ENCODE peak calls at places on chromosomes 16 and 17, in seven cellular contexts. C is epithelial cell of esophagus; T is K562; G is progenitor cell of endocrine pancreas; F is stimulated activated CD8-positive, alpha-beta memory T cell treated with anti-CD3 and anti-CD28 coated beads, Interleukin-4, amount 100 ng/mL, for 1 hour; Q is activated T-cell treated with anti-CD3 and anti-CD28 coated beads, Interleukin-2, amount 50 U/mL, for 72 hours; E is neural progenitor cell. M is an unnamed sample.

GRCh38 chr16:86836503-86837125 is 258.3 kb downstream of the FOXL1 start:
- DNase-seq in C (peak; percentile 88), T (no peak), G (no peak), F (no peak), Q (no peak), E (no peak), M (no peak)

GRCh38 chr17:35079547-35079946 is 16.0 kb upstream of the RFFL start:
- DNase-seq in C (peak; percentile 93), T (no peak), G (no peak), F (no peak), Q (no peak), E (no peak), M (no peak)

GRCh38 chr16:80971814-80972213 is 34.9 kb downstream of the CMC2 start:
- DNase-seq in C (no peak), T (no peak), G (no peak), F (no peak), Q (no peak), E (peak; percentile 23), M (no peak)

GRCh38 chr16:57146735-57147134 is 39.1 kb downstream of the PSME3IP1 start:
- DNase-seq in C (peak; percentile 15), T (peak; percentile 54), G (no peak), F (no peak), Q (no peak), E (peak; percentile 49), M (no peak)

GRCh38 chr17:34613064-34614019 is 34.0 kb downstream of the TMEM132E start:
- DNase-seq in C (peak; percentile 37), T (peak; percentile 45), G (no peak), F (no peak), Q (no peak), E (peak; percentile 65), M (peak; percentile 79)

GRCh38 chr16:50434872-50435478 is 66.2 kb upstream of the BRD7 start:
- DNase-seq in C (no peak), T (no peak), G (no peak), F (no peak), Q (no peak), E (no peak), M (no peak)

GRCh38 chr16:25007284-25007984 is 7.7 kb downstream of the ARHGAP17 start:
- DNase-seq in C (no peak), T (no peak), G (no peak), F (no peak), Q (no peak), E (no peak), M (no peak)

GRCh38 chr16:82761236-82761635 is 134.5 kb downstream of the CDH13 start:
- DNase-seq in C (peak; percentile 79), T (no peak), G (no peak), F (no peak), Q (no peak), E (no peak), M (peak; percentile 73)

GRCh38 chr16:50152386-50152806 is 710 bp upstream of the TENT4B start:
- DNase-seq in C (peak; percentile 44), T (no peak), G (no peak), F (peak; percentile 27), Q (peak; percentile 94), E (no peak), M (no peak)

GRCh38 chr16:1381655-1382406 is 30.1 kb downstream of the GNPTG start:
- DNase-seq in C (no peak), T (no peak), G (no peak), F (no peak), Q (no peak), E (no peak), M (no peak)

GRCh38 chr17:15213381-15214087 is 51.6 kb downstream of the PMP22 start:
- DNase-seq in C (peak; percentile 28), T (peak; percentile 30), G (no peak), F (no peak), Q (no peak), E (peak; percentile 68), M (no peak)

GRCh38 chr17:45225964-45226530 is 4.4 kb downstream of the FMNL1 start:
- DNase-seq in C (peak; percentile 21), T (peak; percentile 91), G (no peak), F (peak; percentile 89), Q (peak; percentile 98), E (no peak), M (peak; percentile 93)

GRCh38 chr17:65323055-65323454 is 185.9 kb downstream of the RGS9 start:
- DNase-seq in C (no peak), T (peak; percentile 18), G (no peak), F (no peak), Q (no peak), E (no peak), M (no peak)

GRCh38 chr17:33970271-33970670 is 284.8 kb upstream of the CCL2 start:
- DNase-seq in C (no peak), T (no peak), G (no peak), F (no peak), Q (no peak), E (peak; percentile 11), M (no peak)

GRCh38 chr17:75059369-75060345 is 12.6 kb downstream of the KCTD2 start:
- DNase-seq in C (peak; percentile 58), T (no peak), G (no peak), F (no peak), Q (no peak), E (no peak), M (no peak)

GRCh38 chr16:31386157-31386984 is 6.8 kb upstream of the ITGAD start:
- DNase-seq in C (peak; percentile 77), T (no peak), G (no peak), F (no peak), Q (peak; percentile 54), E (no peak), M (no peak)

GRCh38 chr17:8016632-8017424 is 14.4 kb downstream of the GUCY2D start:
- DNase-seq in C (peak; percentile 70), T (peak; percentile 54), G (peak; percentile 41), F (no peak), Q (peak; percentile 74), E (peak; percentile 80), M (peak; percentile 55)

GRCh38 chr17:59954856-59955255 is 9.7 kb downstream of the RNFT1 start:
- DNase-seq in C (no peak), T (no peak), G (no peak), F (no peak), Q (no peak), E (no peak), M (no peak)

GRCh38 chr17:29112780-29113295 is 67.4 kb downstream of the MYO18A start:
- DNase-seq in C (no peak), T (no peak), G (no peak), F (no peak), Q (no peak), E (no peak), M (no peak)

GRCh38 chr17:7445011-7445927 is at the start of gene CHRNB1:
- DNase-seq in C (peak; percentile 50), T (peak; percentile 89), G (peak; percentile 73), F (no peak), Q (peak; percentile 50), E (peak; percentile 96), M (peak; percentile 93)

GRCh38 chr17:20010099-20010863 is 1.1 kb downstream of the SPECC1 start:
- DNase-seq in C (peak; percentile 72), T (peak; percentile 59), G (no peak), F (no peak), Q (peak; percentile 2), E (peak; percentile 58), M (no peak)